ENCODE peak calls at places on chromosomes 13 and 19, in six cellular contexts. O, Z, X, C, W and S are unnamed samples.

GRCh38 chr13:71274923-71275593 is 591.9 kb downstream of the DACH1 start:
- DNase-seq in O (no peak), Z (no peak), X (no peak), C (no peak), W (no peak), S (no peak)

GRCh38 chr13:38582133-38582532 is 104.7 kb upstream of the FREM2 start:
- DNase-seq in O (no peak), Z (peak), X (no peak), C (peak), W (no peak), S (peak)

GRCh38 chr19:46951236-46951986 is 68.2 kb upstream of the NPAS1 start:
- DNase-seq in O (peak), Z (no peak), X (no peak), C (peak), W (no peak), S (peak)

GRCh38 chr13:90640976-90641375 is 706.5 kb upstream of the MIR17HG start:
- DNase-seq in O (no peak), Z (peak), X (no peak), C (no peak), W (no peak), S (peak)

GRCh38 chr13:33524086-33524485 is 238.5 kb upstream of the STARD13 start:
- DNase-seq in O (peak), Z (peak), X (no peak), C (no peak), W (no peak), S (no peak)

GRCh38 chr19:49687566-49688316 is 1.7 kb upstream of the ADM5 start:
- DNase-seq in O (peak), Z (no peak), X (peak), C (no peak), W (no peak), S (no peak)

GRCh38 chr19:4357095-4357797 is 13.9 kb downstream of the MPND start:
- DNase-seq in O (peak), Z (no peak), X (peak), C (no peak), W (peak), S (no peak)

GRCh38 chr13:112843392-112844250 is 125.4 kb upstream of the MCF2L start:
- DNase-seq in O (peak), Z (no peak), X (no peak), C (no peak), W (no peak), S (no peak)

GRCh38 chr19:46639356-46640061 is 3.5 kb upstream of the GNG8 start:
- DNase-seq in O (peak), Z (peak), X (no peak), C (no peak), W (no peak), S (no peak)

GRCh38 chr13:49225358-49226042 is 5.4 kb downstream of the MLNR start:
- DNase-seq in O (no peak), Z (peak), X (no peak), C (no peak), W (no peak), S (no peak)

GRCh38 chr19:3370214-3370720 is 3.9 kb downstream of the NFIC start:
- DNase-seq in O (peak), Z (no peak), X (peak), C (no peak), W (no peak), S (no peak)

GRCh38 chr19:45630463-45630862 is 8.7 kb downstream of the EML2 start:
- DNase-seq in O (peak), Z (peak), X (no peak), C (peak), W (no peak), S (peak)

GRCh38 chr19:12543855-12544254 is 7.4 kb downstream of the ZNF564 start:
- DNase-seq in O (no peak), Z (peak), X (no peak), C (no peak), W (no peak), S (no peak)

GRCh38 chr19:19655641-19656343 is 7.7 kb downstream of the ATP13A1 start:
- DNase-seq in O (peak), Z (no peak), X (no peak), C (no peak), W (no peak), S (no peak)
- H3K27ac ChIP-seq in O (no peak), Z (no peak), X (no peak), C (no peak), W (no peak), S (no peak)

DNA sequence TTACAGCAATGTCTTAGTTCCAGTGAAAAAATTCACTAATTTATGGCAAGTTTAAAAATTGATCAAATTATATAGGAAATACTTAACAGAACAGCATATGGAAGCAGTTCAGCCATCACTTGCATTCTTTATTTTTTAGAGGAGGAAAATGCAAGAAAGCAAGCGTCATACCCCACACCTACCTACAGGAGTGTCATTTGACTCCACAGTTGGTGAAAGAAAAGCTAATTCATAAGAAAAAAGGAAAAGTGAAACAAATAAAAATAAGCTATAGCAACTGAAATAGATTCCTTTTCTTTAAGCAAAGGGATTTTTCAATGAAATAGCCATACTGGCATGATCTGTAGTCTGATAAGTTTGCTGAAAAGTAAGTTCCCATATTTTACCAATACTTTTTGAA is 111.0 kb downstream of the DOCK9 start:
- DNase-seq in O (no peak), Z (no peak), X (no peak), C (no peak), W (no peak), S (no peak)
- TF ChIP-seq CTCF in O (peak), Z (no peak), X (no peak), C (no peak), W (no peak), S (no peak)

GRCh38 chr13:97222934-97223710 is 989 bp downstream of the MBNL2 start:
- DNase-seq in O (no peak), Z (no peak), X (no peak), C (no peak), W (no peak), S (no peak)
- H3K27ac ChIP-seq in O (peak), Z (peak), X (peak), C (peak), W (peak), S (no peak)

GRCh38 chr13:97028441-97029299 is 34.4 kb upstream of the OXGR1 start:
- DNase-seq in O (peak), Z (peak), X (peak), C (peak), W (peak), S (peak)

GRCh38 chr13:97026759-97027555 is 32.7 kb upstream of the OXGR1 start:
- DNase-seq in O (peak), Z (peak), X (no peak), C (no peak), W (no peak), S (no peak)

GRCh38 chr13:97030705-97031452 is 36.6 kb upstream of the OXGR1 start:
- DNase-seq in O (peak), Z (peak), X (no peak), C (peak), W (no peak), S (peak)
- TF ChIP-seq CTCF in O (peak), Z (peak), X (peak), C (peak), W (no peak), S (peak)

DNA sequence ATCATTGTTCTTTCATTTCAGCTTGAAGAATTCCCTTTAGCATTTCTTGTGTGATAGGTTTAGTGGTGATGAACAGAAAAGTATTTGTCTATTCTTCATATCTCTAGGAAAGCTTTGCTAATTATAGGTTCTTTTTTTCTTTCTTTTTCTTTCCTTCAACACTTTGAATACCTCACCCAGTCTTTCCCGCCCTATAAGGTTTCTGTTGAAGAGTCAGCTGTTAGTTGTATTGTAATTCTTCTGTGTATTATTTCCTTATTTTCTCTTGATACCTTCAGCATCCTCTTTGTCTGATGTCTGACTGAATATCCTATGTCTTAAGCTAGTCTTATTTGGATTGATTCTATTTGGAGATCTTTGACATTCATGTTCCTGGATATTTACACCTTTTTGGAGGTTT is 1989.4 kb downstream of the PCDH9 start:
- DNase-seq in O (no peak), Z (no peak), X (no peak), C (no peak), W (no peak), S (no peak)
- H3K27ac ChIP-seq in O (no peak), Z (no peak), X (no peak), C (no peak), W (no peak), S (no peak)

GRCh38 chr19:48445256-48445605 is 552 bp upstream of the GRWD1 start:
- DNase-seq in O (peak), Z (peak), X (no peak), C (peak), W (no peak), S (peak)

GRCh38 chr19:48446579-48446978 is 796 bp downstream of the GRWD1 start:
- DNase-seq in O (peak), Z (no peak), X (no peak), C (no peak), W (no peak), S (no peak)

GRCh38 chr19:48444933-48445194 is 919 bp upstream of the GRWD1 start:
- DNase-seq in O (no peak), Z (peak), X (no peak), C (no peak), W (no peak), S (no peak)

GRCh38 chr19:48444129-48444932 is 1.5 kb upstream of the GRWD1 start:
- DNase-seq in O (peak), Z (no peak), X (no peak), C (no peak), W (no peak), S (no peak)

DNA sequence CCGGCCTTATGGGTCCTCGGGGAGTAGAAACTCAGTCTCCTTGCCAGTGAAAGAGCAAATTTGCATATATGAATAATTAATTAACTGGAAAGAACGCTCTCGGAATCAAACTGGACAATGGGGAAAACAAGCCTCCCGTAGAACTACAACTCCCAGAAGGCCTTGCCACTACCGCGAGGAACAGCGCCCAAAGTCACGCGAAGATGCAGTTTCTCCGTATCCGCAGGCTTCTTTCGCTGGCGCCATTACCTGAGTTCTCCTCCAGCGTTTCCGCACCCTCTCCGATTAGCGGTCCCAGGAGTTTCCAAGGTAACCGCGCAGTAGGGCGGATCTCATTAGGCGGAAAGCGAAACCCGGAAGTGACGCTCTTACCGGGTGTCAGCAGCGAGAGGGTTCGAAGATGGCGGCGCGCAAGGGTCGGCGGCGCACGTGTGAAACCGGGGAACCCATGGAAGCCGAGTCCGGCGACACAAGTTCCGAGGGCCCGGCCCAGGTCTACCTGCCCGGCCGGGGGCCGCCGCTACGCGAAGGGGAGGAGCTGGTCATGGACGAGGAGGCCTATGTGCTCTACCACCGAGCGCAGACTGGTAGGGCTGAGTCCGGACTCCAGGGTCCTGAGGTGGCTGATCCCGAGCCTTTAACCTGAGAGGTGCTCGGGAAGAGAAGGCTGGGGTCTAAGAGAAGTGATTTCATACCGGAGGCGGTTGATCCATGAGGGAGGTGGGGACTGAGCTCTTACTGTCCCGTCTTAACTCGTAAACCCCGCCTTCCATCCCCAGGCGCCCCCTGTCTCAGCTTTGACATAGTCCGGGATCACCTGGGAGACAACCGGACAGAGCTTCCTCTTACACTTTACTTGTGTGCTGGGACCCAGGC is at the start of gene GRWD1:
- DNase-seq in O (peak), Z (peak), X (peak), C (peak), W (peak), S (peak)
- TF ChIP-seq CTCF in O (no peak), Z (peak), X (no peak), C (peak), W (no peak), S (peak)

DNA sequence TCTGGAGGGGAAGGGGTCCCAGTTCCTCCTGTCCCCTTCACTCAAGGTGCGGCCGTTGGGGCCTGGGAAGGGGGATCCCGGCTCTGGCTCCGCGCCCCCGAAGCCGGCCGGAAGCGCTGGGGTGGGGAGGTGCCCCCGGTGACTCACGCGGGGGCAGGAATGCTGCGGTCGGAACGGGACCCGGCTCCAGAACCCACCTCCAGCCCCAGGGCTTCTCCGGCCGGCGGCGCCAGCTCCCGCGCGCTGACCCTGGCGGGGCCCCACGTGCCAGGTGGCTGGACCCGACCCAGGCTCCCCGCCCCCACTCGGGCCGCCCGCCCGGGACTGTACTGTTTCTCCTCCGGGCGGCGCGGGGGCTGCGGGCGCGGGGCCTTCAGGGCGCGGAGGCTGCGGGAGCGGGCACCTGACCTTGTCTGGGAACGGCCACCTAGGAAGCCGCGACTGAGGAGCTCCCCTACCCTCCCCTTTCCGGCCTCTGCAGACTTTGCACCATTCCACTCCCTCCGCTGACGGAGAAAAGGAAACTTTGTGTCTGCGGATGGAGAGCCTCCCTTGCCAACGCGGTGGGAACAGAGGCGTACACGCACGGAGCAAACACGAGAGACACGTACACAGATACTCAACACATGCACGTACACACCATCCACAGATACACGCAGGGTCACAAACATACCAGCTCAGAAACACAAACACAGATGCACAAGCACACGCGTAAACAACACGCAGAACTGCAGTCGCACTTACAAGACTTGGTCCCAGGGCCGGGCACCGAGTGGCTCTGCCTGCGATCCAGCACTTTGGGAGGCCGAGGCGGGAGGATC is 7.2 kb downstream of the AXL start:
- DNase-seq in O (peak), Z (peak), X (peak), C (peak), W (peak), S (peak)
- H3K27ac ChIP-seq in O (peak), Z (peak), X (peak), C (peak), W (peak), S (peak)

GRCh38 chr13:45441633-45442032 is 23.1 kb upstream of the COG3 start:
- DNase-seq in O (no peak), Z (peak), X (no peak), C (no peak), W (no peak), S (peak)
- TF ChIP-seq CTCF in O (peak), Z (peak), X (peak), C (no peak), W (no peak), S (no peak)